ENCODE peak calls at places on chromosome 13, in ten cellular contexts. S is bronchial epithelial cell; F is dorsolateral prefrontal cortex; Z is pancreas; L is H9; B is amygdala; P is left ventricle myocardium inferior; Q is activated CD4-positive, alpha-beta T cell treated with anti-CD3 and anti-CD28 coated beads, Interleukin-2, amount 10 ng/mL, durations not matched to agents 7 days and 5 days; M is stimulated activated CD4-positive, alpha-beta T cell treated with anti-CD3 and anti-CD28 coated beads, Interleukin-4, amount 100 ng/mL, for 4 hours; J is HT1080. A is an unnamed sample.

GRCh38 chr13:19586904-19587634 is 25.7 kb upstream of the TPTE2 start:
- DNase-seq in S (no peak), F (no peak), Z (no peak), L (no peak), B (no peak), P (no peak), Q (peak; percentile 86), M (peak; percentile 68), J (peak; percentile 86), A (no peak)

GRCh38 chr13:96967248-96967745 is 27.0 kb downstream of the OXGR1 start:
- DNase-seq in S (no peak), F (no peak), Z (no peak), L (peak; percentile 32), B (no peak), P (no peak), Q (no peak), M (no peak), J (peak; percentile 53), A (peak; percentile 23)

GRCh38 chr13:23007430-23007829 is 173.3 kb upstream of the SGCG start:
- DNase-seq in S (no peak), F (no peak), Z (no peak), L (no peak), B (no peak), P (peak; percentile 36), Q (no peak), M (no peak), J (no peak), A (no peak)

GRCh38 chr13:39297664-39298171 is 259.5 kb downstream of the NHLRC3 start:
- DNase-seq in S (no peak), F (no peak), Z (no peak), L (no peak), B (no peak), P (no peak), Q (no peak), M (no peak), J (no peak), A (no peak)

GRCh38 chr13:31413531-31413930 is 213.8 kb downstream of the B3GLCT start:
- DNase-seq in S (no peak), F (no peak), Z (no peak), L (no peak), B (no peak), P (no peak), Q (no peak), M (no peak), J (no peak), A (no peak)

GRCh38 chr13:20714563-20715339 is 11.3 kb downstream of the IL17D start:
- DNase-seq in S (no peak), F (no peak), Z (no peak), L (no peak), B (no peak), P (peak; percentile 68), Q (no peak), M (no peak), J (peak; percentile 73), A (no peak)

GRCh38 chr13:36323951-36324566 is 22.1 kb downstream of the SPART start:
- DNase-seq in S (no peak), F (no peak), Z (no peak), L (no peak), B (no peak), P (no peak), Q (no peak), M (no peak), J (no peak), A (no peak)

GRCh38 chr13:20045946-20046548 is 87.5 kb downstream of the ZMYM2 start:
- DNase-seq in S (no peak), F (no peak), Z (no peak), L (no peak), B (no peak), P (no peak), Q (no peak), M (no peak), J (no peak), A (no peak)

GRCh38 chr13:99425485-99426341 is 75.6 kb upstream of the TM9SF2 start:
- DNase-seq in S (no peak), F (no peak), Z (no peak), L (peak; percentile 24), B (no peak), P (peak; percentile 39), Q (peak; percentile 69), M (peak; percentile 48), J (no peak), A (no peak)

GRCh38 chr13:30873519-30873918 is 32.6 kb upstream of the MEDAG start:
- DNase-seq in S (no peak), F (no peak), Z (no peak), L (no peak), B (no peak), P (no peak), Q (no peak), M (no peak), J (peak; percentile 21), A (no peak)

GRCh38 chr13:110130431-110130830 is 176.5 kb downstream of the COL4A1 start:
- DNase-seq in S (no peak), F (no peak), Z (no peak), L (no peak), B (no peak), P (no peak), Q (no peak), M (no peak), J (no peak), A (no peak)

GRCh38 chr13:25143693-25144092 is 28.4 kb downstream of the AMER2 start:
- DNase-seq in S (no peak), F (no peak), Z (no peak), L (no peak), B (no peak), P (no peak), Q (no peak), M (no peak), J (no peak), A (no peak)

GRCh38 chr13:112859817-112860190 is 109.2 kb upstream of the MCF2L start:
- DNase-seq in S (peak; percentile 39), F (peak; percentile 53), Z (no peak), L (no peak), B (no peak), P (no peak), Q (no peak), M (no peak), J (peak; percentile 50), A (peak; percentile 46)

GRCh38 chr13:75469087-75469486 is 12.9 kb downstream of the TBC1D4 start:
- DNase-seq in S (no peak), F (no peak), Z (no peak), L (peak; percentile 52), B (no peak), P (no peak), Q (no peak), M (no peak), J (no peak), A (no peak)

A was measured in H54.